ENCODE peak calls at places on chromosome 11, in eight cellular contexts. One of them, this sample, is unnamed.

GRCh38 chr11:18540207-18541009 is 13.7 kb upstream of the TSG101 start:
- DNase-seq in brain microvascular endothelial cell: no peak
- DNase-seq in epithelial cell of esophagus: peak
- DNase-seq in endodermal cell: no peak
- DNase-seq in right lobe of liver: no peak
- DNase-seq in GM23338: peak
- DNase-seq in breast epithelium: no peak
- DNase-seq in WTC11: no peak
- DNase-seq in this sample: no peak

GRCh38 chr11:57466680-57467079 is 6.4 kb downstream of the RTN4RL2 start:
- DNase-seq in brain microvascular endothelial cell: no peak
- DNase-seq in epithelial cell of esophagus: no peak
- DNase-seq in endodermal cell: no peak
- DNase-seq in right lobe of liver: no peak
- DNase-seq in GM23338: no peak
- DNase-seq in breast epithelium: no peak
- DNase-seq in WTC11: no peak
- DNase-seq in this sample: no peak

GRCh38 chr11:67379061-67380058 is 6.0 kb upstream of the CLCF1 start:
- DNase-seq in brain microvascular endothelial cell: no peak
- DNase-seq in epithelial cell of esophagus: peak
- DNase-seq in endodermal cell: peak
- DNase-seq in right lobe of liver: no peak
- DNase-seq in GM23338: no peak
- DNase-seq in breast epithelium: no peak
- DNase-seq in WTC11: no peak
- DNase-seq in this sample: no peak

GRCh38 chr11:1827095-1827797 is 7.5 kb upstream of the SYT8 start:
- DNase-seq in brain microvascular endothelial cell: peak
- DNase-seq in epithelial cell of esophagus: peak
- DNase-seq in endodermal cell: no peak
- DNase-seq in right lobe of liver: no peak
- DNase-seq in GM23338: no peak
- DNase-seq in breast epithelium: peak
- DNase-seq in WTC11: no peak
- DNase-seq in this sample: no peak

GRCh38 chr11:120195601-120196289 is 15.1 kb upstream of the OAF start:
- DNase-seq in brain microvascular endothelial cell: no peak
- DNase-seq in epithelial cell of esophagus: no peak
- DNase-seq in endodermal cell: no peak
- DNase-seq in right lobe of liver: no peak
- DNase-seq in GM23338: no peak
- DNase-seq in breast epithelium: no peak
- DNase-seq in WTC11: no peak
- DNase-seq in this sample: no peak

GRCh38 chr11:96317985-96318384 is 25.0 kb downstream of the MAML2 start:
- DNase-seq in brain microvascular endothelial cell: no peak
- DNase-seq in epithelial cell of esophagus: no peak
- DNase-seq in endodermal cell: no peak
- DNase-seq in right lobe of liver: no peak
- DNase-seq in GM23338: no peak
- DNase-seq in breast epithelium: no peak
- DNase-seq in WTC11: no peak
- DNase-seq in this sample: no peak

GRCh38 chr11:68053981-68054812 is 15.4 kb downstream of the TCIRG1 start:
- DNase-seq in brain microvascular endothelial cell: no peak
- DNase-seq in epithelial cell of esophagus: no peak
- DNase-seq in endodermal cell: peak
- DNase-seq in right lobe of liver: no peak
- DNase-seq in GM23338: no peak
- DNase-seq in breast epithelium: no peak
- DNase-seq in WTC11: no peak
- DNase-seq in this sample: no peak

GRCh38 chr11:63574856-63575602 is 11.8 kb upstream of the PLAAT2 start:
- DNase-seq in brain microvascular endothelial cell: no peak
- DNase-seq in epithelial cell of esophagus: peak
- DNase-seq in endodermal cell: no peak
- DNase-seq in right lobe of liver: peak
- DNase-seq in GM23338: no peak
- DNase-seq in breast epithelium: peak
- DNase-seq in WTC11: no peak
- DNase-seq in this sample: no peak

GRCh38 chr11:123235117-123235686 is 40.2 kb upstream of the CLMP start:
- DNase-seq in brain microvascular endothelial cell: no peak
- DNase-seq in epithelial cell of esophagus: no peak
- DNase-seq in endodermal cell: peak
- DNase-seq in right lobe of liver: peak
- DNase-seq in GM23338: peak
- DNase-seq in breast epithelium: no peak
- DNase-seq in WTC11: peak
- DNase-seq in this sample: peak

GRCh38 chr11:46559815-46560214 is 34.0 kb downstream of the AMBRA1 start:
- DNase-seq in brain microvascular endothelial cell: no peak
- DNase-seq in epithelial cell of esophagus: no peak
- DNase-seq in endodermal cell: no peak
- DNase-seq in right lobe of liver: no peak
- DNase-seq in GM23338: no peak
- DNase-seq in breast epithelium: no peak
- DNase-seq in WTC11: no peak
- DNase-seq in this sample: no peak

GRCh38 chr11:71914617-71915189 is 13.7 kb downstream of the XNDC1N start:
- DNase-seq in brain microvascular endothelial cell: no peak
- DNase-seq in epithelial cell of esophagus: no peak
- DNase-seq in endodermal cell: no peak
- DNase-seq in right lobe of liver: no peak
- DNase-seq in GM23338: no peak
- DNase-seq in breast epithelium: no peak
- DNase-seq in WTC11: no peak
- DNase-seq in this sample: no peak
- TF ChIP-seq CTCF in brain microvascular endothelial cell: no peak
- TF ChIP-seq CTCF in epithelial cell of esophagus: no peak
- TF ChIP-seq CTCF in endodermal cell: no peak
- TF ChIP-seq CTCF in right lobe of liver: no peak
- TF ChIP-seq CTCF in GM23338: no peak
- TF ChIP-seq CTCF in breast epithelium: no peak
- TF ChIP-seq CTCF in WTC11: no peak
- TF ChIP-seq CTCF in this sample: no peak

GRCh38 chr11:86574493-86575207 is 97.8 kb downstream of the ME3 start:
- DNase-seq in brain microvascular endothelial cell: peak
- DNase-seq in epithelial cell of esophagus: peak
- DNase-seq in endodermal cell: no peak
- DNase-seq in right lobe of liver: no peak
- DNase-seq in GM23338: no peak
- DNase-seq in breast epithelium: no peak
- DNase-seq in WTC11: no peak
- DNase-seq in this sample: no peak

GRCh38 chr11:86570457-86570856 is 102.0 kb downstream of the ME3 start:
- DNase-seq in brain microvascular endothelial cell: no peak
- DNase-seq in epithelial cell of esophagus: no peak
- DNase-seq in endodermal cell: no peak
- DNase-seq in right lobe of liver: no peak
- DNase-seq in GM23338: no peak
- DNase-seq in breast epithelium: no peak
- DNase-seq in WTC11: no peak
- DNase-seq in this sample: no peak

GRCh38 chr11:86569109-86569508 is 103.3 kb downstream of the ME3 start:
- DNase-seq in brain microvascular endothelial cell: no peak
- DNase-seq in epithelial cell of esophagus: no peak
- DNase-seq in endodermal cell: no peak
- DNase-seq in right lobe of liver: no peak
- DNase-seq in GM23338: no peak
- DNase-seq in breast epithelium: no peak
- DNase-seq in WTC11: no peak
- DNase-seq in this sample: no peak

GRCh38 chr11:86570020-86570419 is 102.4 kb downstream of the ME3 start:
- DNase-seq in brain microvascular endothelial cell: no peak
- DNase-seq in epithelial cell of esophagus: peak
- DNase-seq in endodermal cell: no peak
- DNase-seq in right lobe of liver: no peak
- DNase-seq in GM23338: no peak
- DNase-seq in breast epithelium: no peak
- DNase-seq in WTC11: no peak
- DNase-seq in this sample: no peak

GRCh38 chr11:86571273-86571948 is 101.0 kb downstream of the ME3 start:
- DNase-seq in brain microvascular endothelial cell: no peak
- DNase-seq in epithelial cell of esophagus: no peak
- DNase-seq in endodermal cell: peak
- DNase-seq in right lobe of liver: peak
- DNase-seq in GM23338: peak
- DNase-seq in breast epithelium: no peak
- DNase-seq in WTC11: peak
- DNase-seq in this sample: peak
- TF ChIP-seq CTCF in brain microvascular endothelial cell: peak
- TF ChIP-seq CTCF in epithelial cell of esophagus: peak
- TF ChIP-seq CTCF in endodermal cell: peak
- TF ChIP-seq CTCF in right lobe of liver: no peak
- TF ChIP-seq CTCF in GM23338: peak
- TF ChIP-seq CTCF in breast epithelium: no peak
- TF ChIP-seq CTCF in WTC11: peak
- TF ChIP-seq CTCF in this sample: peak

GRCh38 chr11:116454020-116454645 is 318.7 kb downstream of the BUD13 start:
- DNase-seq in brain microvascular endothelial cell: peak
- DNase-seq in epithelial cell of esophagus: peak
- DNase-seq in endodermal cell: peak
- DNase-seq in right lobe of liver: peak
- DNase-seq in GM23338: peak
- DNase-seq in breast epithelium: peak
- DNase-seq in WTC11: peak
- DNase-seq in this sample: peak
- TF ChIP-seq CTCF in brain microvascular endothelial cell: peak
- TF ChIP-seq CTCF in epithelial cell of esophagus: peak
- TF ChIP-seq CTCF in endodermal cell: peak
- TF ChIP-seq CTCF in right lobe of liver: peak
- TF ChIP-seq CTCF in GM23338: peak
- TF ChIP-seq CTCF in breast epithelium: peak
- TF ChIP-seq CTCF in WTC11: no peak
- TF ChIP-seq CTCF in this sample: peak

DNA sequence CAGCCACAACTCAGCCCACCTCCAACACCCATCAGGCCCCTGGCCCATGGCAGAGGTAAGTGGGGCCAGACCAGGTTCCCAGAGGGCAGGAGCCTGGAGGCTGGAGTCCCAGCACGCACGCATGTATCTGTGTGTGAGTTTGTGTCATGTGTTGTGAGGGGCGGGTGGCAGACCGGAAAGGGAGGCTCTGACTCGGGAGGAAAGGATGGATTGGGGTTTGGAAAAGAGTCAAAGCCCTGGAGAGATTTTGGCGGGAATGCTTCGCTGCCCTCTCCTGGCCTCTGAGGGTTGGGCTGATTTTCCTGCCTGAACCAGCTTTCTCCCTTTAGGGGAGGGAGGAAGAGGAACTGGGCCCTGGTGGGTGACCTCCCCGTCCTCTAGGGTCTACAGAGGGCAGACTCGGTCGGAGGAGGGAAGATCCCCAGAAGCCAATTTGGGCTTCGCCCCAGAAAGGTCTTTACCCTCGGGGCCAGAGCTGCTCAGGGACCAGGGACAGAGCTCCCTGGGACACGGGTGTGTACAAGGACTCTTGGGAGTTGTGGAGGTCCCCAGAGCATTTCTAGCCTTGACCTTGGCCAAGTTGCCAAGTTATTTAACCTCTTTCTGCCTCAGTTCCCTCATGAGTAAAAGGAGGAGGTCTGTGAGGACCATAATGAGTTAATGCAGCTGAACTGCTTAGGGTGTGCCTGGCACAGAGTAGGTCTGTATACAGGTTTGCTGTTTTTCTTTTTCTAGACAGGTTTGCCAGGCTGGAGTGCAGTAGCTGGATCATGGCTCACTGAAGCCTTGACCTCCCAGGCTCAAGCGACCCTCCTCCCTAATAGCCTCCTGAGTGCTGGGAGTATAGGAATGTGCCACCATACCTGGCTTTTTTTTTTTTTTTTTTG is 6.9 kb downstream of the C11orf68 start:
- DNase-seq in brain microvascular endothelial cell: no peak
- DNase-seq in epithelial cell of esophagus: peak
- DNase-seq in endodermal cell: peak
- DNase-seq in right lobe of liver: no peak
- DNase-seq in GM23338: peak
- DNase-seq in breast epithelium: peak
- DNase-seq in WTC11: peak
- DNase-seq in this sample: peak
- TF ChIP-seq CTCF in brain microvascular endothelial cell: peak
- TF ChIP-seq CTCF in epithelial cell of esophagus: peak
- TF ChIP-seq CTCF in endodermal cell: peak
- TF ChIP-seq CTCF in right lobe of liver: peak
- TF ChIP-seq CTCF in GM23338: peak
- TF ChIP-seq CTCF in breast epithelium: peak
- TF ChIP-seq CTCF in WTC11: no peak
- TF ChIP-seq CTCF in this sample: peak

DNA sequence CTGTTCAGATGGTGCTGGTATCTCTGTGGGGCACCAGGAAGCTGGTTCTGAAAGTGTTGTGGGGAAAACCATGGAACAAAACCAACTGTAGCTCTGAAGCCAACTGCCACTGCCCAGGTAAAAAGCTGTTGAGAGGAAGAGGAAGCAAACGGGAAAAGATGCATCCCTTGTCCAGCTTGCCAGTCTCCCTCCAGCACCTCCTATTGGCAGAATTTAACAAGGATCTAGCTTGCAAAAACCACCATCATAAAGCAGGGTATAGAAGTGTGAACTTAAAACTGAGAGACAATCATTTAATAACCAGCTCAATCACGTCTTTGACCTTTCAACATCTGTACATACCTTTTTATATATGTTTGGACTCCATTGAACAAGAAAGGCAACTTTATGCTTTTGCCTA is 4.5 kb downstream of the PATE1 start:
- DNase-seq in brain microvascular endothelial cell: no peak
- DNase-seq in epithelial cell of esophagus: no peak
- DNase-seq in endodermal cell: no peak
- DNase-seq in right lobe of liver: no peak
- DNase-seq in GM23338: peak
- DNase-seq in breast epithelium: no peak
- DNase-seq in WTC11: no peak
- DNase-seq in this sample: no peak
- TF ChIP-seq CTCF in brain microvascular endothelial cell: no peak
- TF ChIP-seq CTCF in epithelial cell of esophagus: no peak
- TF ChIP-seq CTCF in endodermal cell: peak
- TF ChIP-seq CTCF in right lobe of liver: no peak
- TF ChIP-seq CTCF in GM23338: peak
- TF ChIP-seq CTCF in breast epithelium: no peak
- TF ChIP-seq CTCF in WTC11: no peak
- TF ChIP-seq CTCF in this sample: no peak

DNA sequence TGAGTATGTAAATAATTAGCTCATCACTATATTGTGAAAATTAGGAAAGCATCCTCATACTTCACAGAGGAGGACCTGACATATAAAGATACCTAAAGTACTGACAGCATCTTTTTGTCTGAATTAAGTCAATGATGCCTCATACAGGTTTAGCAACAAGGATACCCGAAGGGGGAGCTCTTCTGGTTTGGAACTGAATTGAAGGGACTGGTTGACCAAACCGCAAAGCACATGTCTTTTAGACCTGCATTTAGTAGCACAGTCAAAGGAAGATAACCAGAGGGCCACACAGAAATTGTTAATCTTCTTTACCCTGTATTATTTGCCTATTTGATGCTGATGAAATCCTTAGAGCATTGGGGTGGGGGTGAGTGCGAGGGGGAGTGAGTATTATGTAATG is 12.9 kb upstream of the WT1 start:
- DNase-seq in brain microvascular endothelial cell: no peak
- DNase-seq in epithelial cell of esophagus: peak
- DNase-seq in endodermal cell: peak
- DNase-seq in right lobe of liver: no peak
- DNase-seq in GM23338: peak
- DNase-seq in breast epithelium: no peak
- DNase-seq in WTC11: no peak
- DNase-seq in this sample: peak
- TF ChIP-seq CTCF in brain microvascular endothelial cell: peak
- TF ChIP-seq CTCF in epithelial cell of esophagus: peak
- TF ChIP-seq CTCF in endodermal cell: peak
- TF ChIP-seq CTCF in right lobe of liver: no peak
- TF ChIP-seq CTCF in GM23338: peak
- TF ChIP-seq CTCF in breast epithelium: no peak
- TF ChIP-seq CTCF in WTC11: no peak
- TF ChIP-seq CTCF in this sample: peak

GRCh38 chr11:2885017-2885675 is 429 bp downstream of the CDKN1C start:
- DNase-seq in brain microvascular endothelial cell: no peak
- DNase-seq in epithelial cell of esophagus: peak
- DNase-seq in endodermal cell: peak
- DNase-seq in right lobe of liver: peak
- DNase-seq in GM23338: peak
- DNase-seq in breast epithelium: peak
- DNase-seq in WTC11: peak
- DNase-seq in this sample: peak
- TF ChIP-seq CTCF in brain microvascular endothelial cell: peak
- TF ChIP-seq CTCF in epithelial cell of esophagus: no peak
- TF ChIP-seq CTCF in endodermal cell: peak
- TF ChIP-seq CTCF in right lobe of liver: peak
- TF ChIP-seq CTCF in GM23338: peak
- TF ChIP-seq CTCF in breast epithelium: no peak
- TF ChIP-seq CTCF in WTC11: no peak
- TF ChIP-seq CTCF in this sample: peak